ENCODE peak calls at places on chromosomes 2 and 18, in four cellular contexts. R is activated CD4-positive, alpha-beta T cell treated with anti-CD3 and anti-CD28 coated beads, Interleukin-2, amount 50 U/mL, for 24 hours; B is HCEC 1CT; C is HTR-8/SVneo. H is an unnamed sample.

GRCh38 chr2:25822190-25823117 is 55.8 kb downstream of the ASXL2 start:
- DNase-seq in R (peak), B (no peak), C (no peak), H (peak)

GRCh38 chr18:6885992-6886823 is 156.7 kb downstream of the ARHGAP28 start:
- DNase-seq in R (no peak), B (peak), C (peak), H (no peak)

GRCh38 chr2:173101687-173102086 is 26.0 kb downstream of the MAP3K20 start:
- DNase-seq in R (no peak), B (peak), C (no peak), H (no peak)

GRCh38 chr2:240983996-240984498 is 14.4 kb upstream of the SNED1 start:
- DNase-seq in R (no peak), B (no peak), C (no peak), H (no peak)

GRCh38 chr2:209334188-209335017 is 89.4 kb upstream of the MAP2 start:
- DNase-seq in R (peak), B (peak), C (peak), H (peak)

GRCh38 chr2:100235098-100235497 is 87.2 kb downstream of the LONRF2 start:
- DNase-seq in R (no peak), B (no peak), C (no peak), H (no peak)

GRCh38 chr2:178819147-178819875 is 12.1 kb upstream of the TTN start:
- DNase-seq in R (no peak), B (peak), C (no peak), H (no peak)

GRCh38 chr2:105397025-105397722 is 1.7 kb downstream of the FHL2 start:
- DNase-seq in R (no peak), B (peak), C (no peak), H (no peak)

GRCh38 chr2:183037660-183038340 is 457 bp downstream of the NCKAP1 start:
- DNase-seq in R (peak), B (no peak), C (peak), H (peak)

GRCh38 chr2:16330571-16331351 is 334.9 kb downstream of the CYRIA start:
- DNase-seq in R (no peak), B (no peak), C (no peak), H (no peak)

H was measured in C1 segment of cervical spinal cord.